ENCODE peak calls at places on chromosomes 3 and 15, in seven cellular contexts. One of them, this sample, is unnamed.

GRCh38 chr3:127899200-127899599 is 15.8 kb upstream of the KBTBD12 start:
- DNase-seq in foreskin fibroblast: no peak
- DNase-seq in neural progenitor cell: peak
- DNase-seq in brain microvascular endothelial cell: no peak
- DNase-seq in A549: no peak
- DNase-seq in IMR-90: no peak
- DNase-seq in fibroblast of pulmonary artery: no peak
- DNase-seq in this sample: no peak

GRCh38 chr3:115359507-115359906 is 212.4 kb upstream of the ZBTB20 start:
- DNase-seq in IMR-90: peak
- DNase-seq in A549: no peak
- DNase-seq in fibroblast of pulmonary artery: peak
- DNase-seq in brain microvascular endothelial cell: peak
- DNase-seq in foreskin fibroblast: peak
- DNase-seq in neural progenitor cell: no peak
- DNase-seq in this sample: no peak

GRCh38 chr3:41175365-41175764 is 23.9 kb upstream of the CTNNB1 start:
- DNase-seq in A549: no peak
- DNase-seq in neural progenitor cell: peak
- DNase-seq in fibroblast of pulmonary artery: no peak
- DNase-seq in IMR-90: no peak
- DNase-seq in foreskin fibroblast: no peak
- DNase-seq in brain microvascular endothelial cell: no peak
- DNase-seq in this sample: no peak

GRCh38 chr3:13598926-13599886 is 50.3 kb downstream of the FBLN2 start:
- DNase-seq in IMR-90: peak
- DNase-seq in foreskin fibroblast: peak
- DNase-seq in A549: peak
- DNase-seq in fibroblast of pulmonary artery: peak
- DNase-seq in brain microvascular endothelial cell: peak
- DNase-seq in neural progenitor cell: no peak
- DNase-seq in this sample: no peak

GRCh38 chr15:87489902-87490301 is 766.6 kb downstream of the NTRK3 start:
- DNase-seq in foreskin fibroblast: no peak
- DNase-seq in fibroblast of pulmonary artery: no peak
- DNase-seq in A549: no peak
- DNase-seq in brain microvascular endothelial cell: no peak
- DNase-seq in IMR-90: no peak
- DNase-seq in neural progenitor cell: peak
- DNase-seq in this sample: no peak

GRCh38 chr15:71278989-71279756 is 163.9 kb downstream of the THSD4 start:
- DNase-seq in brain microvascular endothelial cell: peak
- DNase-seq in IMR-90: peak
- DNase-seq in foreskin fibroblast: peak
- DNase-seq in neural progenitor cell: no peak
- DNase-seq in fibroblast of pulmonary artery: peak
- DNase-seq in A549: peak
- DNase-seq in this sample: peak

GRCh38 chr15:90839187-90840071 is 29.0 kb upstream of the FURIN start:
- DNase-seq in IMR-90: peak
- DNase-seq in brain microvascular endothelial cell: no peak
- DNase-seq in fibroblast of pulmonary artery: peak
- DNase-seq in foreskin fibroblast: no peak
- DNase-seq in neural progenitor cell: peak
- DNase-seq in A549: no peak
- DNase-seq in this sample: no peak

GRCh38 chr3:185062221-185062620 is 90.6 kb downstream of the C3orf70 start:
- DNase-seq in neural progenitor cell: no peak
- DNase-seq in fibroblast of pulmonary artery: no peak
- DNase-seq in IMR-90: no peak
- DNase-seq in brain microvascular endothelial cell: no peak
- DNase-seq in foreskin fibroblast: no peak
- DNase-seq in A549: no peak
- DNase-seq in this sample: no peak

GRCh38 chr3:8838239-8838638 is 68.8 kb upstream of the OXTR start:
- DNase-seq in foreskin fibroblast: no peak
- DNase-seq in IMR-90: no peak
- DNase-seq in fibroblast of pulmonary artery: no peak
- DNase-seq in brain microvascular endothelial cell: no peak
- DNase-seq in A549: no peak
- DNase-seq in neural progenitor cell: no peak
- DNase-seq in this sample: no peak

GRCh38 chr15:40336129-40337122 is 4.3 kb downstream of the CCDC9B start:
- DNase-seq in A549: no peak
- DNase-seq in neural progenitor cell: peak
- DNase-seq in fibroblast of pulmonary artery: no peak
- DNase-seq in foreskin fibroblast: no peak
- DNase-seq in brain microvascular endothelial cell: no peak
- DNase-seq in IMR-90: no peak
- DNase-seq in this sample: no peak

GRCh38 chr15:68812596-68813548 is 7.8 kb downstream of the ANP32A start:
- DNase-seq in fibroblast of pulmonary artery: peak
- DNase-seq in A549: no peak
- DNase-seq in IMR-90: no peak
- DNase-seq in brain microvascular endothelial cell: no peak
- DNase-seq in neural progenitor cell: no peak
- DNase-seq in foreskin fibroblast: peak
- DNase-seq in this sample: no peak

GRCh38 chr15:66070220-66070934 is 183.2 kb downstream of the MEGF11 start:
- DNase-seq in foreskin fibroblast: no peak
- DNase-seq in fibroblast of pulmonary artery: no peak
- DNase-seq in brain microvascular endothelial cell: no peak
- DNase-seq in neural progenitor cell: no peak
- DNase-seq in A549: no peak
- DNase-seq in IMR-90: no peak
- DNase-seq in this sample: no peak

GRCh38 chr3:108097326-108098035 is 6.7 kb upstream of the CD47 start:
- DNase-seq in brain microvascular endothelial cell: no peak
- DNase-seq in fibroblast of pulmonary artery: no peak
- DNase-seq in neural progenitor cell: no peak
- DNase-seq in foreskin fibroblast: no peak
- DNase-seq in A549: no peak
- DNase-seq in IMR-90: no peak
- DNase-seq in this sample: no peak

GRCh38 chr3:133474251-133474801 is 74.5 kb downstream of the BFSP2 start:
- DNase-seq in foreskin fibroblast: peak
- DNase-seq in IMR-90: peak
- DNase-seq in brain microvascular endothelial cell: no peak
- DNase-seq in neural progenitor cell: peak
- DNase-seq in fibroblast of pulmonary artery: peak
- DNase-seq in A549: no peak
- DNase-seq in this sample: no peak

GRCh38 chr15:93327364-93327763 is 238.4 kb upstream of the RGMA start:
- DNase-seq in A549: no peak
- DNase-seq in IMR-90: no peak
- DNase-seq in fibroblast of pulmonary artery: no peak
- DNase-seq in neural progenitor cell: no peak
- DNase-seq in brain microvascular endothelial cell: no peak
- DNase-seq in foreskin fibroblast: no peak
- DNase-seq in this sample: no peak

GRCh38 chr15:61382927-61383326 is 153.8 kb upstream of the RORA start:
- DNase-seq in brain microvascular endothelial cell: no peak
- DNase-seq in IMR-90: no peak
- DNase-seq in neural progenitor cell: no peak
- DNase-seq in A549: no peak
- DNase-seq in foreskin fibroblast: peak
- DNase-seq in fibroblast of pulmonary artery: no peak
- DNase-seq in this sample: no peak

GRCh38 chr3:15428539-15428938 is 1.1 kb downstream of the EAF1 start:
- DNase-seq in brain microvascular endothelial cell: peak
- DNase-seq in foreskin fibroblast: peak
- DNase-seq in A549: peak
- DNase-seq in neural progenitor cell: no peak
- DNase-seq in fibroblast of pulmonary artery: peak
- DNase-seq in IMR-90: peak
- DNase-seq in this sample: peak

GRCh38 chr3:159236306-159236705 is 434.5 kb downstream of the MFSD1 start:
- DNase-seq in fibroblast of pulmonary artery: peak
- DNase-seq in brain microvascular endothelial cell: no peak
- DNase-seq in neural progenitor cell: no peak
- DNase-seq in foreskin fibroblast: peak
- DNase-seq in A549: no peak
- DNase-seq in IMR-90: no peak
- DNase-seq in this sample: no peak

GRCh38 chr3:132641837-132642538 is 17.6 kb downstream of the ACAD11 start:
- DNase-seq in fibroblast of pulmonary artery: peak
- DNase-seq in IMR-90: peak
- DNase-seq in brain microvascular endothelial cell: no peak
- DNase-seq in neural progenitor cell: peak
- DNase-seq in foreskin fibroblast: peak
- DNase-seq in A549: peak
- DNase-seq in this sample: no peak

GRCh38 chr3:114079761-114080160 is 23.2 kb downstream of the QTRT2 start:
- DNase-seq in IMR-90: peak
- DNase-seq in fibroblast of pulmonary artery: peak
- DNase-seq in A549: no peak
- DNase-seq in foreskin fibroblast: no peak
- DNase-seq in brain microvascular endothelial cell: peak
- DNase-seq in neural progenitor cell: no peak
- DNase-seq in this sample: no peak
- H3K4me3 ChIP-seq in IMR-90: peak
- H3K4me3 ChIP-seq in fibroblast of pulmonary artery: peak
- H3K4me3 ChIP-seq in A549: no peak
- H3K4me3 ChIP-seq in foreskin fibroblast: no peak
- H3K4me3 ChIP-seq in brain microvascular endothelial cell: no peak
- H3K4me3 ChIP-seq in neural progenitor cell: no peak
- H3K4me3 ChIP-seq in this sample: no peak

GRCh38 chr15:34160735-34161134 is 49.2 kb downstream of the KATNBL1 start:
- DNase-seq in fibroblast of pulmonary artery: no peak
- DNase-seq in A549: no peak
- DNase-seq in IMR-90: no peak
- DNase-seq in brain microvascular endothelial cell: no peak
- DNase-seq in foreskin fibroblast: no peak
- DNase-seq in neural progenitor cell: peak
- DNase-seq in this sample: no peak
- TF ChIP-seq CTCF in fibroblast of pulmonary artery: no peak
- TF ChIP-seq CTCF in A549: no peak
- TF ChIP-seq CTCF in IMR-90: no peak
- TF ChIP-seq CTCF in brain microvascular endothelial cell: no peak
- TF ChIP-seq CTCF in foreskin fibroblast: no peak
- TF ChIP-seq CTCF in neural progenitor cell: peak
- TF ChIP-seq CTCF in this sample: no peak

GRCh38 chr3:194069421-194070219 is 66.3 kb upstream of the HES1 start:
- DNase-seq in IMR-90: peak
- DNase-seq in A549: no peak
- DNase-seq in neural progenitor cell: no peak
- DNase-seq in foreskin fibroblast: peak
- DNase-seq in fibroblast of pulmonary artery: peak
- DNase-seq in brain microvascular endothelial cell: no peak
- DNase-seq in this sample: no peak
- H3K4me3 ChIP-seq in IMR-90: no peak
- H3K4me3 ChIP-seq in A549: no peak
- H3K4me3 ChIP-seq in neural progenitor cell: no peak
- H3K4me3 ChIP-seq in foreskin fibroblast: no peak
- H3K4me3 ChIP-seq in fibroblast of pulmonary artery: no peak
- H3K4me3 ChIP-seq in brain microvascular endothelial cell: no peak
- H3K4me3 ChIP-seq in this sample: no peak

DNA sequence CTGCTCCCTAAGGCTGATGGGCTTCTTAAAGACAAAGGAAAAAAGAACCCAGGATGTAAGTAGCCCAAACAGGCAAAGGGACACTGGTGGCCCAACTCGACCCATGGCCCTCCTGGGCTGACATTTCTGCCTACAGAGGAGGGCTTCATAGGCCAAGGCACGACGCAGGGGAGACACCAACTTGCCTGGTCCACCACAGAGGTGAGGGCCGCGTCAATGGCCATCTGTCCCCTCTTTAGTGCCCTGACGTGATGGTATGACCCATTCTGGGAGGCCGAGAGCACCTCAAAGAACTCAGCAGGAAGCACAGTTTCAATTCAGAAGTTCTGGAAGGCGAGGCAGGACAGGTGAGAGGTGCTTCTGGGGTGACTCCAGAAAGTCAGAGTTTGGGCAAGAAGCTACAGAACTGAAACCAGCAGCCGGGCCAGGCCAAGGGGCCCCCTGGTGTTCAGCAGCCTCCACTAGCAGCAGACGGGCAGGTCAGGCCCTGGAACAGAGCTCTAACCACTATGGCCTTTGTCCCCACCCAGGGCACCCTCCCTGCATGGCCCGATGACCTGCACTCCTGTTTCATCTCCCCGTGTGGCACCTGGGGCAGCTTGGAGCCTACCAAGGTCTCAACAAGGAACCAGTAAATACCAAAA is 45.1 kb downstream of the HMCES start:
- DNase-seq in brain microvascular endothelial cell: no peak
- DNase-seq in A549: no peak
- DNase-seq in foreskin fibroblast: no peak
- DNase-seq in IMR-90: no peak
- DNase-seq in neural progenitor cell: no peak
- DNase-seq in fibroblast of pulmonary artery: no peak
- DNase-seq in this sample: no peak
- TF ChIP-seq CTCF in brain microvascular endothelial cell: peak
- TF ChIP-seq CTCF in A549: no peak
- TF ChIP-seq CTCF in foreskin fibroblast: no peak
- TF ChIP-seq CTCF in IMR-90: no peak
- TF ChIP-seq CTCF in neural progenitor cell: no peak
- TF ChIP-seq CTCF in fibroblast of pulmonary artery: peak
- TF ChIP-seq CTCF in this sample: peak

DNA sequence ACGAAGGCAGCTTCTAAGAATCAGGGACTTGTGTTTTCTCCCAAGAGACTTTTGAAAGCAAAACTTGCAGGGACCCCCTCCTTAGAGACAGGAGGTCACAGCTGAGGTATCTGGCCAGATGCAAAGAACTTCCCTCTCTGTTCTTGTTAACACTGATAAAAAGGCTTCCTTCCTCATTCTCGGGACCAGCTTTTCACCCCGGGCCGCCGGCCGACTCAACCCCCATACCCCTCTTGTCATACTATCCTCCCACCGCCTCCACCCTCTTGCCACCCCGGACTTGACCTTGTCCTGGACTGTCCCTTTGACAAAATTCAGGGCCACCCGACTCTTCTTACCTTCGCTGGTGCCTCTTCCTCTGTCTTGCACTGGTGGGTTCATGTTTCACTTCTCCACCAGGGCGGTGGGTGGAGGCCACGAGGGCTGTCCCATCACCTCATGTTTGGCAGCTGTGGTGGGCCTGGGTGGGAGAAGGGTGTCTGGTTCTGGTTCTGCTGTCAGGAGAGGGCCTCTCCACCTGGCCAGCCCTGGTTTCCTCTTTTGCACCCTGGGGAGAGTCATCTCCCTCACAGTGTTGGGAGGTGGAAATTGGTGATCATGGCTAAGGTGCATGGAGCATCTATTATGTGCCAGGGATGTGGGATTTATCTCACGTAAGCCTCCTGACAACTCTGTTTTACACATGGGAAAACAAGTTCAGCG is 32.5 kb downstream of the BHLHE40 start:
- DNase-seq in brain microvascular endothelial cell: no peak
- DNase-seq in neural progenitor cell: no peak
- DNase-seq in IMR-90: no peak
- DNase-seq in A549: no peak
- DNase-seq in fibroblast of pulmonary artery: no peak
- DNase-seq in foreskin fibroblast: no peak
- DNase-seq in this sample: no peak
- H3K4me3 ChIP-seq in brain microvascular endothelial cell: no peak
- H3K4me3 ChIP-seq in neural progenitor cell: no peak
- H3K4me3 ChIP-seq in IMR-90: no peak
- H3K4me3 ChIP-seq in A549: no peak
- H3K4me3 ChIP-seq in fibroblast of pulmonary artery: no peak
- H3K4me3 ChIP-seq in foreskin fibroblast: no peak
- H3K4me3 ChIP-seq in this sample: no peak

GRCh38 chr3:4584537-4585249 is 91.5 kb downstream of the ITPR1 start:
- DNase-seq in fibroblast of pulmonary artery: peak
- DNase-seq in foreskin fibroblast: no peak
- DNase-seq in IMR-90: peak
- DNase-seq in A549: no peak
- DNase-seq in brain microvascular endothelial cell: peak
- DNase-seq in neural progenitor cell: no peak
- DNase-seq in this sample: no peak
- TF ChIP-seq CTCF in fibroblast of pulmonary artery: peak
- TF ChIP-seq CTCF in foreskin fibroblast: no peak
- TF ChIP-seq CTCF in IMR-90: peak
- TF ChIP-seq CTCF in A549: no peak
- TF ChIP-seq CTCF in brain microvascular endothelial cell: peak
- TF ChIP-seq CTCF in neural progenitor cell: no peak
- TF ChIP-seq CTCF in this sample: no peak